ENCODE peak calls at places on chromosome 15, in seven cellular contexts. W, P, L, I, R, N and D are unnamed samples.

GRCh38 chr15:74127954-74128784 is 2.2 kb upstream of the ISLR2 start:
- DNase-seq in W (no peak), P (no peak), L (no peak), I (no peak), R (no peak), N (no peak), D (peak; percentile 62)

GRCh38 chr15:72127724-72128322 is 9.6 kb downstream of the SENP8 start:
- DNase-seq in W (no peak), P (no peak), L (no peak), I (no peak), R (no peak), N (no peak), D (no peak)

GRCh38 chr15:42087460-42087859 is 6.9 kb downstream of the PLA2G4D start:
- DNase-seq in W (no peak), P (no peak), L (no peak), I (no peak), R (no peak), N (no peak), D (no peak)

GRCh38 chr15:23686466-23687142 is 501 bp downstream of the NDN start:
- DNase-seq in W (no peak), P (no peak), L (no peak), I (peak; percentile 8), R (no peak), N (no peak), D (no peak)

GRCh38 chr15:76588811-76589747 is 252.5 kb downstream of the ISL2 start:
- DNase-seq in W (no peak), P (no peak), L (no peak), I (no peak), R (no peak), N (no peak), D (no peak)

GRCh38 chr15:68431792-68432401 is at the start of gene ITGA11:
- DNase-seq in W (peak; percentile 42), P (peak; percentile 82), L (peak; percentile 57), I (peak; percentile 67), R (peak; percentile 82), N (peak; percentile 8), D (peak; percentile 58)

GRCh38 chr15:94829887-94830884 is 598.8 kb downstream of the MCTP2 start:
- DNase-seq in W (no peak), P (no peak), L (no peak), I (no peak), R (no peak), N (no peak), D (no peak)

GRCh38 chr15:64263567-64263966 is 92.4 kb downstream of the CSNK1G1 start:
- DNase-seq in W (peak; percentile 56), P (no peak), L (no peak), I (no peak), R (no peak), N (no peak), D (no peak)

GRCh38 chr15:23912191-23912590 is 225.1 kb upstream of the NDN start:
- DNase-seq in W (no peak), P (no peak), L (no peak), I (no peak), R (no peak), N (no peak), D (no peak)

GRCh38 chr15:90064931-90065681 is 37.2 kb downstream of the IDH2 start:
- DNase-seq in W (no peak), P (peak; percentile 63), L (no peak), I (peak; percentile 58), R (peak; percentile 77), N (peak; percentile 41), D (peak; percentile 82)

GRCh38 chr15:37208475-37209363 is 108.4 kb upstream of the MEIS2 start:
- DNase-seq in W (no peak), P (no peak), L (no peak), I (no peak), R (no peak), N (no peak), D (peak; percentile 3)

GRCh38 chr15:68484696-68485400 is 52.9 kb upstream of the ITGA11 start:
- DNase-seq in W (no peak), P (peak; percentile 58), L (no peak), I (no peak), R (no peak), N (no peak), D (no peak)

GRCh38 chr15:88985547-88986393 is 72.6 kb upstream of the MFGE8 start:
- DNase-seq in W (no peak), P (no peak), L (no peak), I (no peak), R (no peak), N (no peak), D (no peak)

GRCh38 chr15:60525640-60526039 is 46.7 kb upstream of the ICE2 start:
- DNase-seq in W (no peak), P (no peak), L (no peak), I (no peak), R (no peak), N (no peak), D (no peak)

GRCh38 chr15:42456971-42457370 is 34.0 kb downstream of the ZNF106 start:
- DNase-seq in W (no peak), P (peak; percentile 32), L (no peak), I (peak; percentile 15), R (no peak), N (no peak), D (no peak)

GRCh38 chr15:85772668-85773067 is 22.1 kb downstream of the KLHL25 start:
- DNase-seq in W (no peak), P (no peak), L (peak; percentile 52), I (no peak), R (no peak), N (no peak), D (peak; percentile 76)

GRCh38 chr15:48592221-48592731 is 53.2 kb downstream of the FBN1 start:
- DNase-seq in W (no peak), P (no peak), L (no peak), I (no peak), R (no peak), N (no peak), D (no peak)

GRCh38 chr15:39979606-39980005 is 45.7 kb downstream of the EIF2AK4 start:
- DNase-seq in W (peak; percentile 34), P (no peak), L (no peak), I (no peak), R (no peak), N (no peak), D (no peak)

GRCh38 chr15:63288342-63288741 is 10.9 kb downstream of the APH1B start:
- DNase-seq in W (no peak), P (no peak), L (no peak), I (no peak), R (no peak), N (no peak), D (no peak)

GRCh38 chr15:81024265-81024875 is 23.6 kb downstream of the TLNRD1 start:
- DNase-seq in W (no peak), P (no peak), L (no peak), I (peak; percentile 21), R (no peak), N (no peak), D (peak; percentile 36)

GRCh38 chr15:79858469-79858868 is 38.3 kb downstream of the MTHFS start:
- DNase-seq in W (no peak), P (no peak), L (no peak), I (no peak), R (no peak), N (no peak), D (no peak)
- TF ChIP-seq CTCF in W (peak; percentile 28), P (no peak), L (peak; percentile 23), I (no peak), R (peak; percentile 67), N (no peak), D (no peak)

DNA sequence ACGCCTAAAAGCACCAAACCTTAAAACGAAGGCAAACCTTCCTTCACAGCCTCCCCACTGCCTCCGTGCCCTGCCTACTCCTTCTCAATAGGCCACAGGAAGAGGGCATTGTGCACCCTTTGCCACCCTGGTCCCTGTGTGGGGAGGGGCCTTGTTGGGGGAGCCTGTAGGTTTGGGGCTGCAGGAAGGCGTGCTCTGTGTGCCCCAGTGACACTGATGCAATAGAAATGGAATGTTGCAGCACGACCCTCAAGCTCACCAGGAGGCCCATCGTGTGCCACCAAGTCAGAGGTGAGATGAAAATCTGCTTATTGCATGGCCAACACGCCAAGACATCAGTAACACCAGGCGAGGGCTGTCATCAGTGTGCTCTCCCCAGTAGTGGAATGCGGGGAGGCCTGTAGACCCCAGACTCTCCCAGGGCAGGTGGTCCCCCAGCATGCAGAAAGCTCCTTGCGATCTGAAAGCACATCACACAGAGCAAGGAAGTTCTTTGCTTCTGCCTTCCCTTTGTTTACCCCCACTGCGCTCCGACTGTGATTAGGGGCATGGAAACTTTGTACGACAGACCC is 86.2 kb downstream of the ASB7 start:
- DNase-seq in W (no peak), P (no peak), L (no peak), I (no peak), R (no peak), N (no peak), D (no peak)
- H3K27ac ChIP-seq in W (no peak overlapping the region), P (no peak overlapping the region), L (peak overlapping the region; percentile 96), I (no peak overlapping the region), R (peak overlapping the region; percentile 93), N (no peak overlapping the region), D (no peak overlapping the region)

GRCh38 chr15:50181983-50182232 is at the start of gene SLC27A2:
- DNase-seq in W (no peak), P (no peak), L (peak; percentile 68), I (no peak), R (no peak), N (peak; percentile 30), D (peak; percentile 89)

GRCh38 chr15:50181206-50181982 is 602 bp upstream of the SLC27A2 start:
- DNase-seq in W (no peak), P (no peak), L (no peak), I (no peak), R (peak; percentile 57), N (no peak), D (no peak)

GRCh38 chr15:50183112-50183794 is 1.3 kb downstream of the SLC27A2 start:
- DNase-seq in W (peak; percentile 62), P (no peak), L (no peak), I (no peak), R (no peak), N (no peak), D (no peak)

GRCh38 chr15:50180578-50180977 is 1.4 kb upstream of the SLC27A2 start:
- DNase-seq in W (no peak), P (no peak), L (no peak), I (no peak), R (no peak), N (no peak), D (no peak)

GRCh38 chr15:50182233-50183013 is 427 bp downstream of the SLC27A2 start:
- DNase-seq in W (peak; percentile 68), P (no peak), L (peak; percentile 34), I (peak; percentile 30), R (peak; percentile 76), N (peak; percentile 12), D (no peak)
- TF ChIP-seq CTCF in W (no peak), P (no peak), L (peak; percentile 4), I (no peak), R (peak; percentile 60), N (no peak), D (no peak)

GRCh38 chr15:87944051-87944450 is 312.5 kb downstream of the NTRK3 start:
- DNase-seq in W (no peak), P (no peak), L (no peak), I (no peak), R (no peak), N (no peak), D (no peak)

GRCh38 chr15:87949934-87950298 is 306.6 kb downstream of the NTRK3 start:
- DNase-seq in W (no peak), P (peak; percentile 45), L (no peak), I (no peak), R (no peak), N (no peak), D (no peak)

GRCh38 chr15:87944687-87945086 is 311.9 kb downstream of the NTRK3 start:
- DNase-seq in W (no peak), P (no peak), L (no peak), I (peak; percentile 28), R (no peak), N (no peak), D (no peak)

GRCh38 chr15:87952736-87953135 is 303.8 kb downstream of the NTRK3 start:
- DNase-seq in W (no peak), P (no peak), L (no peak), I (no peak), R (no peak), N (no peak), D (no peak)

GRCh38 chr15:87949214-87949933 is 307.2 kb downstream of the NTRK3 start:
- DNase-seq in W (no peak), P (peak; percentile 49), L (no peak), I (no peak), R (no peak), N (no peak), D (no peak)
- H3K27ac ChIP-seq in W (no peak overlapping the region), P (peak overlapping the region; percentile 81), L (no peak overlapping the region), I (peak overlapping the region; percentile 17), R (no peak overlapping the region), N (no peak overlapping the region), D (no peak overlapping the region)